ENCODE peak calls at places on chromosome 4, in eight cellular contexts. O is endodermal cell; H is stimulated activated effector memory CD8-positive, alpha-beta T cell treated with anti-CD3 and anti-CD28 coated beads, Interleukin-12 subunit alpha, Interleukin-12 subunit beta, amount 100 ng/mL, for 72 hours; L is GM12865; Z is HCEC 1CT; A is CD8-positive, alpha-beta T cell; N is amniotic stem cell; S is kidney epithelial cell. M is an unnamed sample.

GRCh38 chr4:74481891-74482609 is 37.1 kb downstream of the AREG start:
- DNase-seq in O (no peak), H (no peak), L (no peak), Z (no peak), A (no peak), N (no peak), S (no peak), M (no peak)

GRCh38 chr4:132180020-132180427 is 969.1 kb upstream of the PCDH10 start:
- DNase-seq in O (no peak), H (no peak), L (no peak), Z (peak), A (no peak), N (peak), S (peak), M (no peak)

GRCh38 chr4:39469429-39470077 is 10.7 kb downstream of the LIAS start:
- DNase-seq in O (peak), H (no peak), L (peak), Z (peak), A (no peak), N (peak), S (no peak), M (peak)

GRCh38 chr4:30716671-30717207 is 3.4 kb upstream of the PCDH7 start:
- DNase-seq in O (no peak), H (no peak), L (peak), Z (peak), A (no peak), N (no peak), S (no peak), M (peak)

GRCh38 chr4:134027931-134028330 is 173.7 kb downstream of the PABPC4L start:
- DNase-seq in O (no peak), H (no peak), L (no peak), Z (peak), A (no peak), N (peak), S (peak), M (no peak)

GRCh38 chr4:37890501-37891220 is at the start of gene TBC1D1:
- DNase-seq in O (peak), H (peak), L (peak), Z (no peak), A (peak), N (no peak), S (no peak), M (peak)

GRCh38 chr4:37073226-37073840 is 171.2 kb upstream of the NWD2 start:
- DNase-seq in O (no peak), H (no peak), L (peak), Z (no peak), A (no peak), N (no peak), S (no peak), M (no peak)

GRCh38 chr4:104901438-104901837 is 245.2 kb upstream of the TET2 start:
- DNase-seq in O (peak), H (no peak), L (peak), Z (no peak), A (no peak), N (no peak), S (no peak), M (no peak)

GRCh38 chr4:40874331-40874730 is 124.6 kb downstream of the NSUN7 start:
- DNase-seq in O (peak), H (no peak), L (no peak), Z (no peak), A (no peak), N (no peak), S (no peak), M (no peak)

GRCh38 chr4:62037576-62037975 is 837.5 kb downstream of the ADGRL3 start:
- DNase-seq in O (no peak), H (no peak), L (no peak), Z (no peak), A (no peak), N (no peak), S (no peak), M (no peak)

GRCh38 chr4:385934-386707 is 48.5 kb downstream of the ZNF141 start:
- DNase-seq in O (no peak), H (no peak), L (no peak), Z (no peak), A (no peak), N (no peak), S (no peak), M (no peak)

GRCh38 chr4:7769936-7770674 is 169.6 kb downstream of the AFAP1 start:
- DNase-seq in O (peak), H (no peak), L (peak), Z (peak), A (no peak), N (no peak), S (no peak), M (peak)

GRCh38 chr4:113496698-113497097 is 264.8 kb downstream of the CAMK2D start:
- DNase-seq in O (no peak), H (no peak), L (no peak), Z (no peak), A (no peak), N (no peak), S (no peak), M (no peak)

GRCh38 chr4:93221771-93222170 is 606.8 kb upstream of the ATOH1 start:
- DNase-seq in O (no peak), H (no peak), L (no peak), Z (no peak), A (no peak), N (no peak), S (no peak), M (no peak)

GRCh38 chr4:82138376-82138775 is 235.4 kb downstream of the HNRNPD start:
- DNase-seq in O (no peak), H (no peak), L (no peak), Z (no peak), A (no peak), N (no peak), S (no peak), M (no peak)

GRCh38 chr4:154189346-154189745 is 302.3 kb downstream of the DCHS2 start:
- DNase-seq in O (no peak), H (no peak), L (no peak), Z (no peak), A (no peak), N (no peak), S (no peak), M (no peak)

GRCh38 chr4:87566276-87566675 is 37.1 kb upstream of the SPARCL1 start:
- DNase-seq in O (no peak), H (no peak), L (no peak), Z (no peak), A (no peak), N (no peak), S (no peak), M (no peak)

GRCh38 chr4:71604785-71605184 is 179.1 kb downstream of the GC start:
- DNase-seq in O (no peak), H (no peak), L (peak), Z (no peak), A (no peak), N (no peak), S (no peak), M (peak)

GRCh38 chr4:174714393-174715211 is 114.4 kb downstream of the GLRA3 start:
- DNase-seq in O (peak), H (no peak), L (peak), Z (peak), A (no peak), N (peak), S (peak), M (peak)

GRCh38 chr4:107951551-107951950 is 20.2 kb downstream of the CYP2U1 start:
- DNase-seq in O (no peak), H (no peak), L (no peak), Z (peak), A (no peak), N (peak), S (peak), M (no peak)

GRCh38 chr4:13531609-13531998 is 12.7 kb downstream of the NKX3-2 start:
- DNase-seq in O (no peak), H (no peak), L (no peak), Z (no peak), A (no peak), N (no peak), S (no peak), M (no peak)

GRCh38 chr4:98653006-98653405 is 5.4 kb downstream of the TSPAN5 start:
- DNase-seq in O (no peak), H (no peak), L (no peak), Z (peak), A (no peak), N (peak), S (no peak), M (no peak)

GRCh38 chr4:2290974-2291704 is 29.2 kb upstream of the MXD4 start:
- DNase-seq in O (peak), H (peak), L (peak), Z (no peak), A (peak), N (no peak), S (no peak), M (peak)

GRCh38 chr4:139666735-139667266 is 1.2 kb downstream of the MGST2 start:
- DNase-seq in O (no peak), H (no peak), L (no peak), Z (no peak), A (no peak), N (no peak), S (peak), M (no peak)

GRCh38 chr4:153186046-153186728 is 18.1 kb upstream of the TRIM2 start:
- DNase-seq in O (no peak), H (no peak), L (no peak), Z (no peak), A (no peak), N (no peak), S (no peak), M (no peak)

GRCh38 chr4:65737672-65738071 is 67.4 kb upstream of the EPHA5 start:
- DNase-seq in O (no peak), H (no peak), L (no peak), Z (no peak), A (no peak), N (no peak), S (no peak), M (no peak)

GRCh38 chr4:44914223-44914622 is 187.9 kb upstream of the GNPDA2 start:
- DNase-seq in O (no peak), H (no peak), L (no peak), Z (no peak), A (no peak), N (no peak), S (no peak), M (no peak)

GRCh38 chr4:101321481-101322042 is 25.8 kb downstream of the PPP3CA start:
- DNase-seq in O (no peak), H (no peak), L (no peak), Z (no peak), A (no peak), N (no peak), S (no peak), M (no peak)

GRCh38 chr4:145351922-145352321 is 129.7 kb upstream of the SMAD1 start:
- DNase-seq in O (no peak), H (no peak), L (no peak), Z (no peak), A (no peak), N (no peak), S (no peak), M (no peak)

GRCh38 chr4:38334791-38335190 is 329.2 kb upstream of the KLF3 start:
- DNase-seq in O (no peak), H (no peak), L (no peak), Z (no peak), A (no peak), N (no peak), S (no peak), M (no peak)

GRCh38 chr4:88659061-88659889 is 38.4 kb downstream of the NAP1L5 start:
- DNase-seq in O (peak), H (peak), L (peak), Z (peak), A (no peak), N (peak), S (peak), M (peak)

GRCh38 chr4:165794834-165795233 is 78.2 kb upstream of the TLL1 start:
- DNase-seq in O (no peak), H (no peak), L (no peak), Z (no peak), A (no peak), N (no peak), S (no peak), M (no peak)

GRCh38 chr4:76585270-76585669 is 150.2 kb downstream of the SHROOM3 start:
- DNase-seq in O (no peak), H (no peak), L (no peak), Z (no peak), A (no peak), N (no peak), S (no peak), M (no peak)

GRCh38 chr4:77599378-77599777 is 6.2 kb upstream of the CXCL13 start:
- DNase-seq in O (peak), H (no peak), L (peak), Z (peak), A (no peak), N (peak), S (no peak), M (no peak)

GRCh38 chr4:186225848-186226247 is 1.5 kb upstream of the KLKB1 start:
- DNase-seq in O (no peak), H (no peak), L (no peak), Z (no peak), A (no peak), N (no peak), S (no peak), M (no peak)

GRCh38 chr4:103853627-103854026 is 133.8 kb upstream of the TACR3 start:
- DNase-seq in O (no peak), H (no peak), L (no peak), Z (peak), A (no peak), N (no peak), S (no peak), M (no peak)

GRCh38 chr4:120228086-120228485 is 161.4 kb upstream of the MAD2L1 start:
- DNase-seq in O (no peak), H (no peak), L (no peak), Z (no peak), A (no peak), N (no peak), S (no peak), M (no peak)